ENCODE peak calls at places on chromosomes 3 and 15, in ten cellular contexts. One of them, this sample, is unnamed.

GRCh38 chr3:172042136-172042535 is 2.8 kb downstream of the FNDC3B start:
- DNase-seq in NB4: no peak
- DNase-seq in neural progenitor cell: no peak
- DNase-seq in GM10248: no peak
- DNase-seq in hepatocyte: no peak
- DNase-seq in esophagus squamous epithelium: no peak
- DNase-seq in astrocyte of the spinal cord: no peak
- DNase-seq in heart left ventricle: no peak
- DNase-seq in PC-9: no peak
- DNase-seq in pancreas: no peak
- DNase-seq in this sample: peak

GRCh38 chr3:48966876-48967361 is 23.1 kb upstream of the P4HTM start:
- DNase-seq in NB4: no peak
- DNase-seq in neural progenitor cell: no peak
- DNase-seq in GM10248: no peak
- DNase-seq in hepatocyte: no peak
- DNase-seq in esophagus squamous epithelium: no peak
- DNase-seq in astrocyte of the spinal cord: no peak
- DNase-seq in heart left ventricle: no peak
- DNase-seq in PC-9: no peak
- DNase-seq in pancreas: no peak
- DNase-seq in this sample: no peak

GRCh38 chr15:77187751-77188464 is 117.0 kb upstream of the TSPAN3 start:
- DNase-seq in NB4: peak
- DNase-seq in neural progenitor cell: no peak
- DNase-seq in GM10248: peak
- DNase-seq in hepatocyte: no peak
- DNase-seq in esophagus squamous epithelium: no peak
- DNase-seq in astrocyte of the spinal cord: peak
- DNase-seq in heart left ventricle: peak
- DNase-seq in PC-9: no peak
- DNase-seq in pancreas: peak
- DNase-seq in this sample: peak

GRCh38 chr3:60932669-60933068 is 318.6 kb downstream of the FHIT start:
- DNase-seq in NB4: peak
- DNase-seq in neural progenitor cell: no peak
- DNase-seq in GM10248: no peak
- DNase-seq in hepatocyte: no peak
- DNase-seq in esophagus squamous epithelium: no peak
- DNase-seq in astrocyte of the spinal cord: peak
- DNase-seq in heart left ventricle: no peak
- DNase-seq in PC-9: no peak
- DNase-seq in pancreas: no peak
- DNase-seq in this sample: no peak

GRCh38 chr15:63178034-63178433 is 11.4 kb upstream of the RAB8B start:
- DNase-seq in NB4: no peak
- DNase-seq in neural progenitor cell: no peak
- DNase-seq in GM10248: no peak
- DNase-seq in hepatocyte: peak
- DNase-seq in esophagus squamous epithelium: no peak
- DNase-seq in astrocyte of the spinal cord: no peak
- DNase-seq in heart left ventricle: no peak
- DNase-seq in PC-9: no peak
- DNase-seq in pancreas: no peak
- DNase-seq in this sample: no peak

GRCh38 chr3:90011136-90011535 is 903.7 kb downstream of the EPHA3 start:
- DNase-seq in NB4: no peak
- DNase-seq in neural progenitor cell: no peak
- DNase-seq in GM10248: no peak
- DNase-seq in hepatocyte: peak
- DNase-seq in esophagus squamous epithelium: no peak
- DNase-seq in astrocyte of the spinal cord: peak
- DNase-seq in heart left ventricle: no peak
- DNase-seq in PC-9: no peak
- DNase-seq in pancreas: no peak
- DNase-seq in this sample: no peak

GRCh38 chr3:110533089-110533488 is 538.5 kb upstream of the NECTIN3 start:
- DNase-seq in NB4: no peak
- DNase-seq in neural progenitor cell: no peak
- DNase-seq in GM10248: no peak
- DNase-seq in hepatocyte: peak
- DNase-seq in esophagus squamous epithelium: no peak
- DNase-seq in astrocyte of the spinal cord: no peak
- DNase-seq in heart left ventricle: no peak
- DNase-seq in PC-9: no peak
- DNase-seq in pancreas: peak
- DNase-seq in this sample: peak

GRCh38 chr3:107662109-107662477 is 139.3 kb downstream of the BBX start:
- DNase-seq in NB4: no peak
- DNase-seq in neural progenitor cell: no peak
- DNase-seq in GM10248: no peak
- DNase-seq in hepatocyte: peak
- DNase-seq in esophagus squamous epithelium: no peak
- DNase-seq in astrocyte of the spinal cord: peak
- DNase-seq in heart left ventricle: no peak
- DNase-seq in PC-9: no peak
- DNase-seq in pancreas: no peak
- DNase-seq in this sample: peak

GRCh38 chr3:102089904-102090492 is 240.7 kb downstream of the NFKBIZ start:
- DNase-seq in NB4: no peak
- DNase-seq in neural progenitor cell: peak
- DNase-seq in GM10248: no peak
- DNase-seq in hepatocyte: peak
- DNase-seq in esophagus squamous epithelium: no peak
- DNase-seq in astrocyte of the spinal cord: peak
- DNase-seq in heart left ventricle: no peak
- DNase-seq in PC-9: no peak
- DNase-seq in pancreas: no peak
- DNase-seq in this sample: peak

GRCh38 chr3:127475364-127475763 is 115.2 kb downstream of the TPRA1 start:
- DNase-seq in NB4: no peak
- DNase-seq in neural progenitor cell: no peak
- DNase-seq in GM10248: no peak
- DNase-seq in hepatocyte: no peak
- DNase-seq in esophagus squamous epithelium: no peak
- DNase-seq in astrocyte of the spinal cord: no peak
- DNase-seq in heart left ventricle: no peak
- DNase-seq in PC-9: no peak
- DNase-seq in pancreas: no peak
- DNase-seq in this sample: no peak

GRCh38 chr3:181703701-181704420 is 7.9 kb upstream of the SOX2 start:
- DNase-seq in NB4: no peak
- DNase-seq in neural progenitor cell: peak
- DNase-seq in GM10248: no peak
- DNase-seq in hepatocyte: no peak
- DNase-seq in esophagus squamous epithelium: no peak
- DNase-seq in astrocyte of the spinal cord: no peak
- DNase-seq in heart left ventricle: no peak
- DNase-seq in PC-9: no peak
- DNase-seq in pancreas: no peak
- DNase-seq in this sample: no peak

GRCh38 chr3:104596551-104596950 is 770.2 kb upstream of the ALCAM start:
- DNase-seq in NB4: peak
- DNase-seq in neural progenitor cell: peak
- DNase-seq in GM10248: peak
- DNase-seq in hepatocyte: peak
- DNase-seq in esophagus squamous epithelium: no peak
- DNase-seq in astrocyte of the spinal cord: peak
- DNase-seq in heart left ventricle: no peak
- DNase-seq in PC-9: peak
- DNase-seq in pancreas: no peak
- DNase-seq in this sample: peak
- TF ChIP-seq CTCF in NB4: peak
- TF ChIP-seq CTCF in neural progenitor cell: peak
- TF ChIP-seq CTCF in GM10248: peak
- TF ChIP-seq CTCF in hepatocyte: peak
- TF ChIP-seq CTCF in esophagus squamous epithelium: peak
- TF ChIP-seq CTCF in astrocyte of the spinal cord: peak
- TF ChIP-seq CTCF in heart left ventricle: no peak
- TF ChIP-seq CTCF in PC-9: peak
- TF ChIP-seq CTCF in pancreas: peak
- TF ChIP-seq CTCF in this sample: peak

DNA sequence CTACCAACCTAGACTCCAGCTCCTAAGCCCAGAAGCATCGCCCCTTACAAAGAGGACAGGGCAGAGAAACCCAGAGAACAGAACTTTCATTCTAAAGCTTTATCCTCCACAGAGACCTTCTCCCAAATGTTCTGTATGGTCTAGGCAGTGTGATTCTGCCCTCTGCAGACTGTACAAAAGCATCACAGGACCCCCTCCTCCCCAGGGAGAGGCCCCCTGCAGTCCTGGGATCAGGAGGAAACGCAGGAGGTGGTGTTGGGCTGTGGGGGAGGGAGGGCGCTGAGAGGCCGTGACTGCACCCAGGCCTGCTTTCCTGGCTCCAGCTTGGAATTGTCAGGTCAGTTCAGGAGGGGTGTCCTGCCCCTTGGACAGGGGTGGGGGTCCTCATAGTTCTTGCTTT is 101.3 kb downstream of the DGKG start:
- DNase-seq in NB4: peak
- DNase-seq in neural progenitor cell: no peak
- DNase-seq in GM10248: no peak
- DNase-seq in hepatocyte: no peak
- DNase-seq in esophagus squamous epithelium: no peak
- DNase-seq in astrocyte of the spinal cord: no peak
- DNase-seq in heart left ventricle: no peak
- DNase-seq in PC-9: no peak
- DNase-seq in pancreas: no peak
- DNase-seq in this sample: no peak
- TF ChIP-seq CTCF in NB4: peak
- TF ChIP-seq CTCF in neural progenitor cell: no peak
- TF ChIP-seq CTCF in GM10248: no peak
- TF ChIP-seq CTCF in hepatocyte: no peak
- TF ChIP-seq CTCF in esophagus squamous epithelium: no peak
- TF ChIP-seq CTCF in astrocyte of the spinal cord: no peak
- TF ChIP-seq CTCF in heart left ventricle: no peak
- TF ChIP-seq CTCF in PC-9: no peak
- TF ChIP-seq CTCF in pancreas: no peak
- TF ChIP-seq CTCF in this sample: no peak

GRCh38 chr15:100924436-100924835 is 5.3 kb downstream of the LRRK1 start:
- DNase-seq in NB4: no peak
- DNase-seq in neural progenitor cell: no peak
- DNase-seq in GM10248: no peak
- DNase-seq in hepatocyte: no peak
- DNase-seq in esophagus squamous epithelium: no peak
- DNase-seq in astrocyte of the spinal cord: no peak
- DNase-seq in heart left ventricle: no peak
- DNase-seq in PC-9: no peak
- DNase-seq in pancreas: peak
- DNase-seq in this sample: no peak

GRCh38 chr15:100926971-100927756 is 8.0 kb downstream of the LRRK1 start:
- DNase-seq in NB4: no peak
- DNase-seq in neural progenitor cell: no peak
- DNase-seq in GM10248: no peak
- DNase-seq in hepatocyte: no peak
- DNase-seq in esophagus squamous epithelium: no peak
- DNase-seq in astrocyte of the spinal cord: no peak
- DNase-seq in heart left ventricle: no peak
- DNase-seq in PC-9: no peak
- DNase-seq in pancreas: peak
- DNase-seq in this sample: no peak

GRCh38 chr15:100925480-100925879 is 6.3 kb downstream of the LRRK1 start:
- DNase-seq in NB4: no peak
- DNase-seq in neural progenitor cell: no peak
- DNase-seq in GM10248: no peak
- DNase-seq in hepatocyte: no peak
- DNase-seq in esophagus squamous epithelium: no peak
- DNase-seq in astrocyte of the spinal cord: no peak
- DNase-seq in heart left ventricle: no peak
- DNase-seq in PC-9: no peak
- DNase-seq in pancreas: no peak
- DNase-seq in this sample: no peak

GRCh38 chr15:100923902-100924301 is 4.7 kb downstream of the LRRK1 start:
- DNase-seq in NB4: no peak
- DNase-seq in neural progenitor cell: no peak
- DNase-seq in GM10248: no peak
- DNase-seq in hepatocyte: no peak
- DNase-seq in esophagus squamous epithelium: no peak
- DNase-seq in astrocyte of the spinal cord: no peak
- DNase-seq in heart left ventricle: no peak
- DNase-seq in PC-9: no peak
- DNase-seq in pancreas: peak
- DNase-seq in this sample: no peak

DNA sequence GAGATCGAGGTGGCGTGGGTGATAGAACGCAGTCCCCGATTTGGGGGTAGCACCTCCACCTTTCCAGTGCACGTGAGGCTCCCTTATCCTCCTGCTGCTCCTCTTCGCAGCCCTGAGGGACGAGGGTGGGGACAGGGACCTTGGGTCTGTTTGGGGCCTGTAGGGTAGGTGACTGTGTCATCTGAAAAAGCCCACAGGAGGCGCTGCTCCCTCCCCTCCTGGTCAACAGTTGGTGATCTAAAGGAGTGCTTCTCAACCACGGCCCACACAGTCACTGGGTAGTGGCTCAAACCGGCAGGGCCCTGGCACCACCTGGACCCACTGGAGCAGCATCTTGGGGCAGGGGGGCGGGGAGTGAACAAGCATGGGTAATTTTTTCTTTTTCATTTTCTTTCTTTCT is 7.1 kb downstream of the LRRK1 start:
- DNase-seq in NB4: peak
- DNase-seq in neural progenitor cell: peak
- DNase-seq in GM10248: peak
- DNase-seq in hepatocyte: no peak
- DNase-seq in esophagus squamous epithelium: no peak
- DNase-seq in astrocyte of the spinal cord: no peak
- DNase-seq in heart left ventricle: no peak
- DNase-seq in PC-9: no peak
- DNase-seq in pancreas: peak
- DNase-seq in this sample: no peak
- TF ChIP-seq CTCF in NB4: no peak
- TF ChIP-seq CTCF in neural progenitor cell: peak
- TF ChIP-seq CTCF in GM10248: peak
- TF ChIP-seq CTCF in hepatocyte: no peak
- TF ChIP-seq CTCF in esophagus squamous epithelium: no peak
- TF ChIP-seq CTCF in astrocyte of the spinal cord: no peak
- TF ChIP-seq CTCF in heart left ventricle: no peak
- TF ChIP-seq CTCF in PC-9: no peak
- TF ChIP-seq CTCF in pancreas: no peak
- TF ChIP-seq CTCF in this sample: no peak

DNA sequence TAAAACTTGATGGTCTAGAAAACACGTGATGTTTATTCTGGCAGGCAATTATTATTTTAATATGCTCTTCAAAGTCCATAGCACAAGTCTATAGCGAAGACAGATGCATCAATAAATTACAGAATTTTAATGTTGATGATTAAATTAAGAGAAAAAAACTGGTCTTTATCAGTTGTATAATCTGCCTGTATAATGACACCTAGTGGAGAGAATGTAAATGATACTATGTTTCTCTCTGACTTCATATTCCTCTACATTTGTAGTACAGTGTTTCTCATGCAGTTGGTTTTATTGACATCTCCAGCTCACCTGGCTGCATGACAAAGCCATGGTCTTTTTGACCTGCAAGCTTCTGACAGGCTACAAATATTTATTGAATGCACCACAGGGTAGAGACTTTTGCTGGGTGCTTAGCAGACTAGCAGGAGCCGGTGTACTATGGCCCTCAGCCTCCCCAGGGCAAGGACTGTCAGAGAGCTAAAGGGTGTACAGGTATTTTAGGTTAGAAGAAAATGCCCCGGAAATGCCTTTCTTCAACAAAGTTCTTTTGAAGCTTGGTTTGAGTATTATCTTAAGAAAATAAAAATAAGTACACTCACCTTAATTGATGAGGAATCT is 289.9 kb downstream of the GAP43 start:
- DNase-seq in NB4: peak
- DNase-seq in neural progenitor cell: no peak
- DNase-seq in GM10248: no peak
- DNase-seq in hepatocyte: no peak
- DNase-seq in esophagus squamous epithelium: no peak
- DNase-seq in astrocyte of the spinal cord: peak
- DNase-seq in heart left ventricle: no peak
- DNase-seq in PC-9: no peak
- DNase-seq in pancreas: no peak
- DNase-seq in this sample: no peak
- TF ChIP-seq CTCF in NB4: no peak
- TF ChIP-seq CTCF in neural progenitor cell: peak
- TF ChIP-seq CTCF in GM10248: no peak
- TF ChIP-seq CTCF in hepatocyte: peak
- TF ChIP-seq CTCF in esophagus squamous epithelium: no peak
- TF ChIP-seq CTCF in astrocyte of the spinal cord: peak
- TF ChIP-seq CTCF in heart left ventricle: no peak
- TF ChIP-seq CTCF in PC-9: peak
- TF ChIP-seq CTCF in pancreas: peak
- TF ChIP-seq CTCF in this sample: peak

This sample was measured in MCF 10A.